ENCODE peak calls at places on chromosomes 4 and X, in eight cellular contexts. C is C1 segment of cervical spinal cord; I is activated gamma-delta T cell treated with anti-CD3 and anti-CD28 coated beads, Interleukin-2, amount 50 U/mL, for 16 hours; A is stimulated activated CD4-positive, alpha-beta T cell treated with anti-CD3 and anti-CD28 coated beads, Interleukin-4, amount 100 ng/mL, for 4 hours; H is lung microvascular endothelial cell; F is HuH-7; B is activated naive CD4-positive, alpha-beta T cell treated with anti-CD3 and anti-CD28 coated beads for 36 hours; K is NCI-H2081. S is an unnamed sample.

GRCh38 chr4:81921757-81922159 is 450.1 kb upstream of the RASGEF1B start:
- DNase-seq in C (no peak), I (no peak), A (no peak), H (no peak), F (no peak), B (no peak), K (no peak), S (peak)

GRCh38 chr4:8305851-8306361 is 36.4 kb downstream of the HTRA3 start:
- DNase-seq in C (no peak), I (no peak), A (no peak), H (peak), F (no peak), B (no peak), K (no peak), S (no peak)

GRCh38 chr4:99090511-99090910 is 1.9 kb upstream of the ADH5 start:
- DNase-seq in C (no peak), I (no peak), A (no peak), H (no peak), F (no peak), B (no peak), K (no peak), S (no peak)

GRCh38 chr4:25330905-25331816 is 18.6 kb downstream of the ZCCHC4 start:
- DNase-seq in C (peak), I (no peak), A (no peak), H (peak), F (no peak), B (no peak), K (no peak), S (no peak)

GRCh38 chrX:107355533-107355932 is 93.9 kb upstream of the FRMPD3 start:
- DNase-seq in C (no peak), I (no peak), A (no peak), H (no peak), F (no peak), B (no peak), K (peak), S (no peak)

GRCh38 chrX:23783569-23784486 is 855 bp downstream of the SAT1 start:
- DNase-seq in C (no peak), I (no peak), A (no peak), H (no peak), F (no peak), B (peak), K (no peak), S (no peak)

GRCh38 chrX:129661369-129661768 is 6.6 kb upstream of the APLN start:
- DNase-seq in C (no peak), I (no peak), A (no peak), H (no peak), F (no peak), B (no peak), K (no peak), S (no peak)

GRCh38 chr4:133149932-133150642 is 993 bp downstream of the PCDH10 start:
- DNase-seq in C (peak), I (no peak), A (no peak), H (no peak), F (peak), B (no peak), K (no peak), S (no peak)

GRCh38 chr4:67678612-67679011 is 22.3 kb downstream of the UBA6 start:
- DNase-seq in C (no peak), I (no peak), A (no peak), H (no peak), F (no peak), B (no peak), K (no peak), S (no peak)

GRCh38 chr4:107391630-107392028 is 328.4 kb downstream of the PAPSS1 start:
- DNase-seq in C (no peak), I (no peak), A (no peak), H (no peak), F (no peak), B (no peak), K (no peak), S (peak)

GRCh38 chr4:48985976-48986653 is at the start of gene CWH43:
- DNase-seq in C (no peak), I (no peak), A (no peak), H (no peak), F (no peak), B (no peak), K (no peak), S (no peak)

GRCh38 chr4:132195181-132195580 is 953.9 kb upstream of the PCDH10 start:
- DNase-seq in C (no peak), I (no peak), A (no peak), H (no peak), F (no peak), B (no peak), K (no peak), S (no peak)

GRCh38 chr4:21304061-21304541 is 603.8 kb downstream of the PACRGL start:
- DNase-seq in C (peak), I (no peak), A (no peak), H (no peak), F (no peak), B (no peak), K (peak), S (no peak)

GRCh38 chr4:5563856-5564255 is 144.5 kb downstream of the EVC2 start:
- DNase-seq in C (no peak), I (no peak), A (no peak), H (no peak), F (no peak), B (no peak), K (no peak), S (no peak)

GRCh38 chr4:81353861-81354260 is 117.8 kb downstream of the RASGEF1B start:
- DNase-seq in C (no peak), I (no peak), A (no peak), H (no peak), F (no peak), B (no peak), K (no peak), S (no peak)

GRCh38 chrX:39856472-39857121 is 241.2 kb downstream of the BCOR start:
- DNase-seq in C (no peak), I (no peak), A (no peak), H (peak), F (no peak), B (no peak), K (no peak), S (no peak)

GRCh38 chr4:128320656-128321055 is 33.0 kb upstream of the PGRMC2 start:
- DNase-seq in C (no peak), I (no peak), A (no peak), H (no peak), F (no peak), B (no peak), K (no peak), S (no peak)

GRCh38 chr4:147707892-147708672 is 23.8 kb upstream of the ARHGAP10 start:
- DNase-seq in C (peak), I (no peak), A (peak), H (peak), F (no peak), B (peak), K (no peak), S (no peak)

GRCh38 chrX:108001218-108001814 is 19.1 kb upstream of the TEX13B start:
- DNase-seq in C (no peak), I (no peak), A (peak), H (peak), F (peak), B (peak), K (peak), S (peak)

GRCh38 chr4:60461551-60461950 is 738.6 kb upstream of the ADGRL3 start:
- DNase-seq in C (no peak), I (no peak), A (no peak), H (no peak), F (no peak), B (no peak), K (no peak), S (no peak)

GRCh38 chr4:17448689-17449088 is 63.2 kb downstream of the QDPR start:
- DNase-seq in C (no peak), I (no peak), A (no peak), H (peak), F (no peak), B (peak), K (no peak), S (no peak)